ENCODE peak calls at places on chromosomes 7 and 10, in five cellular contexts. One of them, this sample, is unnamed.
A peak's percentile ranks its signal among the peaks of the same experiment; 100 is the strongest.

GRCh38 chr10:36515313-36515712 is 610.1 kb upstream of the ANKRD30A start:
- DNase-seq in fibroblast of lung: peak; percentile 19
- DNase-seq in neuronal stem cell: no peak
- DNase-seq in GM23248: peak; percentile 18
- DNase-seq in neural progenitor cell: no peak
- DNase-seq in this sample: no peak

GRCh38 chr7:137135654-137136350 is 207.7 kb downstream of the PTN start:
- DNase-seq in neuronal stem cell: no peak
- DNase-seq in fibroblast of lung: peak; percentile 56
- DNase-seq in neural progenitor cell: no peak
- DNase-seq in GM23248: peak; percentile 65
- DNase-seq in this sample: no peak

GRCh38 chr7:39967420-39968161 is 17.5 kb downstream of the CDK13 start:
- DNase-seq in fibroblast of lung: no peak
- DNase-seq in neuronal stem cell: no peak
- DNase-seq in GM23248: no peak
- DNase-seq in neural progenitor cell: no peak
- DNase-seq in this sample: no peak

GRCh38 chr7:71868797-71869196 is 543.3 kb downstream of the CALN1 start:
- DNase-seq in GM23248: peak; percentile 26
- DNase-seq in neuronal stem cell: no peak
- DNase-seq in neural progenitor cell: no peak
- DNase-seq in fibroblast of lung: peak; percentile 49
- DNase-seq in this sample: peak; percentile 11

GRCh38 chr10:35533565-35533964 is 71.6 kb upstream of the GJD4 start:
- DNase-seq in neural progenitor cell: no peak
- DNase-seq in neuronal stem cell: no peak
- DNase-seq in fibroblast of lung: peak; percentile 15
- DNase-seq in GM23248: no peak
- DNase-seq in this sample: no peak

GRCh38 chr7:132116369-132116768 is 459.9 kb downstream of the PLXNA4 start:
- DNase-seq in fibroblast of lung: no peak
- DNase-seq in neuronal stem cell: no peak
- DNase-seq in GM23248: peak; percentile 69
- DNase-seq in neural progenitor cell: no peak
- DNase-seq in this sample: peak; percentile 87

GRCh38 chr7:25834050-25834449 is 317.9 kb upstream of the NFE2L3 start:
- DNase-seq in GM23248: no peak
- DNase-seq in neuronal stem cell: no peak
- DNase-seq in fibroblast of lung: no peak
- DNase-seq in neural progenitor cell: no peak
- DNase-seq in this sample: no peak

GRCh38 chr7:49279886-49280285 is 355.5 kb downstream of the CDC14C start:
- DNase-seq in neuronal stem cell: no peak
- DNase-seq in fibroblast of lung: no peak
- DNase-seq in GM23248: no peak
- DNase-seq in neural progenitor cell: no peak
- DNase-seq in this sample: no peak

GRCh38 chr7:99092064-99092720 is 51.7 kb downstream of the SMURF1 start:
- DNase-seq in fibroblast of lung: no peak
- DNase-seq in GM23248: no peak
- DNase-seq in neuronal stem cell: no peak
- DNase-seq in neural progenitor cell: no peak
- DNase-seq in this sample: no peak

GRCh38 chr7:7312323-7312722 is 130.0 kb downstream of the C1GALT1 start:
- DNase-seq in GM23248: no peak
- DNase-seq in neural progenitor cell: no peak
- DNase-seq in fibroblast of lung: no peak
- DNase-seq in neuronal stem cell: no peak
- DNase-seq in this sample: no peak

GRCh38 chr10:132566892-132567291 is 29.3 kb downstream of the INPP5A start:
- DNase-seq in neural progenitor cell: no peak
- DNase-seq in GM23248: no peak
- DNase-seq in fibroblast of lung: no peak
- DNase-seq in neuronal stem cell: no peak
- DNase-seq in this sample: no peak
- H3K36me3 ChIP-seq in neural progenitor cell: no peaks in the 10 kb centered on the region
- H3K36me3 ChIP-seq in GM23248: no peaks in the 10 kb centered on the region
- H3K36me3 ChIP-seq in fibroblast of lung: no peaks in the 10 kb centered on the region
- H3K36me3 ChIP-seq in neuronal stem cell: no peaks in the 10 kb centered on the region
- H3K36me3 ChIP-seq in this sample: no peaks in the 10 kb centered on the region

DNA sequence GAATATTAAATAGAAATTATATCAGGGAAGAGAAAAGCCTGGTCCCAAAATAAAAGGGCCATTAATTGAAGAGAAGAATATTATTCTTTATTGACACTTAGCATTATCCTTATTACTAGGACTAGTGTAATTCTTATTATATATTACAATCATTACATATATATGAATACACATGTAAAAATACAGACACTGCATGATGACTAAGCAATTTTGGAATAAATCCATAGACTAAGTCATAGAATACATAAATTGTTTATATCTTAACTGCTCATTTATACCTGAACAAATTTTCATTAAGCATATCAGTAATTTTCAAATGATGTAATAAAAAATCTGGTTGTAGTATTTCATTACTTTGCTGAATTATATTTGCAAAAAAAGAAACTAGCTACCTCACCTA is 29.7 kb upstream of the SLC13A1 start:
- DNase-seq in fibroblast of lung: no peak
- DNase-seq in neuronal stem cell: no peak
- DNase-seq in neural progenitor cell: no peak
- DNase-seq in GM23248: no peak
- DNase-seq in this sample: no peak
- H2AFZ ChIP-seq in fibroblast of lung: no peak overlapping the region
- H2AFZ ChIP-seq in neuronal stem cell: no peak overlapping the region
- H2AFZ ChIP-seq in neural progenitor cell: no peak overlapping the region
- H2AFZ ChIP-seq in GM23248: no peak overlapping the region
- H2AFZ ChIP-seq in this sample: no peak overlapping the region

GRCh38 chr10:81450651-81451050 is 424.3 kb upstream of the NRG3 start:
- DNase-seq in GM23248: no peak
- DNase-seq in neuronal stem cell: no peak
- DNase-seq in fibroblast of lung: no peak
- DNase-seq in neural progenitor cell: no peak
- DNase-seq in this sample: no peak
- H3K36me3 ChIP-seq in GM23248: no peaks in the 10 kb centered on the region
- H3K36me3 ChIP-seq in neuronal stem cell: no peaks in the 10 kb centered on the region
- H3K36me3 ChIP-seq in fibroblast of lung: no peaks in the 10 kb centered on the region
- H3K36me3 ChIP-seq in neural progenitor cell: no peaks in the 10 kb centered on the region
- H3K36me3 ChIP-seq in this sample: no peaks in the 10 kb centered on the region

GRCh38 chr7:4833176-4833575 is 28.7 kb downstream of the PAPOLB start:
- DNase-seq in GM23248: no peak
- DNase-seq in neural progenitor cell: no peak
- DNase-seq in fibroblast of lung: no peak
- DNase-seq in neuronal stem cell: no peak
- DNase-seq in this sample: no peak

GRCh38 chr7:4831723-4832495 is 29.9 kb downstream of the PAPOLB start:
- DNase-seq in neuronal stem cell: no peak
- DNase-seq in neural progenitor cell: no peak
- DNase-seq in fibroblast of lung: no peak
- DNase-seq in GM23248: no peak
- DNase-seq in this sample: no peak

GRCh38 chr7:4832711-4833110 is 29.1 kb downstream of the PAPOLB start:
- DNase-seq in GM23248: no peak
- DNase-seq in neural progenitor cell: no peak
- DNase-seq in fibroblast of lung: no peak
- DNase-seq in neuronal stem cell: no peak
- DNase-seq in this sample: no peak

GRCh38 chr7:4828720-4829383 is 33.0 kb downstream of the PAPOLB start:
- DNase-seq in neuronal stem cell: no peak
- DNase-seq in neural progenitor cell: no peak
- DNase-seq in fibroblast of lung: no peak
- DNase-seq in GM23248: no peak
- DNase-seq in this sample: no peak

DNA sequence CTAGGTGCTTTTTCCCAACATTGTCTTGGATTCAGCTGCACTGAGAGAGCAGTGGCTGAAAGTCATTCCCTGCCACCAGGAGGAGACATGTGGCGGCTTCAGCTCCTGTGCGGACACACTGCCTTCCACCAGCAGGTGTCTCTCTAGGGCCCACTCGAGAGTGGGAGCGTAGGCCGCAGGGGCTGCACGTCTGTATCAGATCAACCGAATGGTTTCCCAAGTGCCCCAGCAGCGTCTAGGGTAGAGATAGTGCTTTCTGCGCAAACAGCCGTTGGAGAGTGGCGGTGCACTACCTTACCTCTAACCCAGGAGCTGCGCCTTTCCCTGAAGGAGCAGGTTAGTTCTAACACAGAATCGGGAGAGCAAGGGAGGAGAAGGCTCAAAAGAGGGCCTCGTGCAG is 31.7 kb downstream of the PAPOLB start:
- DNase-seq in neuronal stem cell: peak; percentile 54
- DNase-seq in GM23248: peak; percentile 26
- DNase-seq in fibroblast of lung: peak; percentile 65
- DNase-seq in neural progenitor cell: peak; percentile 89
- DNase-seq in this sample: no peak
- H2AFZ ChIP-seq in neuronal stem cell: peak overlapping the region; percentile 75
- H2AFZ ChIP-seq in GM23248: no peak overlapping the region
- H2AFZ ChIP-seq in fibroblast of lung: no peak overlapping the region
- H2AFZ ChIP-seq in neural progenitor cell: peak overlapping the region; percentile 81
- H2AFZ ChIP-seq in this sample: no peak overlapping the region

DNA sequence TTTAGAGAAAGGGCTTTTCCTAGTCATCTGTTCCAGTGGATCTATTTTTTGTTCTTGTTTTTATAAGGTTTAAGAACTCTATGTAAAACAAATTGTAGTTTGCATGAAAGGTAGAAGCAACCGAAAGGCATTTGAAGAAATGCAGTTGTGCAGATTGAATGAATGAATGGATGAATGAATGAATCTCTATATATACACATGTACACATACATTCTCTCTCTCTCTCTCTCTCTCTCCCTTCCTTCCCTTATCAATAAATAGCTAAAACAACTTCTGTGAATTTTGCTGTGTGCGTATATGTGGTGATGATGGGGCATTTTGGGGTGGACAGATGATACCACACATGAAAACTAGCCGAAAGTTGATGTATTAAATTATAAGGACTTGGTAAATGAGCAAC is 32.4 kb downstream of the ANLN start:
- DNase-seq in neuronal stem cell: no peak
- DNase-seq in neural progenitor cell: no peak
- DNase-seq in GM23248: no peak
- DNase-seq in fibroblast of lung: no peak
- DNase-seq in this sample: no peak
- H3K36me3 ChIP-seq in neuronal stem cell: peaks cover 98% of the 10 kb centered on the region
- H3K36me3 ChIP-seq in neural progenitor cell: peaks cover 57% of the 10 kb centered on the region
- H3K36me3 ChIP-seq in GM23248: peaks cover 15% of the 10 kb centered on the region
- H3K36me3 ChIP-seq in fibroblast of lung: peaks cover 6% of the 10 kb centered on the region
- H3K36me3 ChIP-seq in this sample: peaks cover 14% of the 10 kb centered on the region

This sample was measured in keratinocyte.